ENCODE peak calls at places on chromosomes 11 and 22, in ten cellular contexts. Y, D, F, X, R, P, S, I, E and L are unnamed samples. For H3K36me3, the result is how much of the 10 kb centered on the place peaks cover.

GRCh38 chr22:45529966-45530575 is 27.4 kb downstream of the FBLN1 start:
- DNase-seq in X (no peak), R (no peak), I (no peak), D (peak), P (no peak), Y (peak), S (no peak), E (no peak), F (no peak), L (no peak)

GRCh38 chr22:47446821-47447810 is 684.7 kb downstream of the TBC1D22A start:
- DNase-seq in S (no peak), I (no peak), Y (no peak), R (peak), P (no peak), F (no peak), X (peak), D (no peak), E (no peak), L (no peak)

GRCh38 chr11:72737341-72737740 is 14.9 kb downstream of the ARAP1 start:
- DNase-seq in F (no peak), E (no peak), D (no peak), I (no peak), P (no peak), R (no peak), S (no peak), X (no peak), Y (no peak), L (no peak)

GRCh38 chr22:30605449-30606110 is 1.4 kb upstream of the TCN2 start:
- DNase-seq in Y (peak), D (peak), X (no peak), F (peak), S (peak), P (peak), E (peak), I (peak), R (peak), L (no peak)

GRCh38 chr11:94613120-94613519 is 46.0 kb downstream of the PIWIL4 start:
- DNase-seq in F (no peak), P (no peak), D (no peak), E (no peak), Y (no peak), S (no peak), X (no peak), I (no peak), R (no peak), L (no peak)

GRCh38 chr11:114137054-114137453 is 77.5 kb downstream of the ZBTB16 start:
- DNase-seq in I (no peak), F (no peak), P (no peak), X (no peak), R (no peak), Y (no peak), S (no peak), D (no peak), E (no peak), L (no peak)

GRCh38 chr11:17208257-17208999 is 642 bp upstream of the PIK3C2A start:
- DNase-seq in S (peak), I (no peak), P (peak), E (peak), F (peak), D (peak), R (peak), X (peak), Y (peak), L (peak)

GRCh38 chr11:92269021-92269420 is 44.4 kb downstream of the FAT3 start:
- DNase-seq in S (no peak), D (peak), F (peak), Y (peak), R (no peak), E (no peak), I (no peak), P (no peak), X (no peak), L (peak)

GRCh38 chr22:43001271-43002197 is 13.4 kb downstream of the PACSIN2 start:
- DNase-seq in S (peak), I (no peak), F (peak), P (no peak), Y (peak), E (no peak), X (peak), R (no peak), D (no peak), L (no peak)

GRCh38 chr11:133957926-133958325 is 1.2 kb upstream of the IGSF9B start:
- DNase-seq in D (no peak), F (no peak), X (no peak), Y (no peak), R (no peak), P (no peak), S (peak), I (no peak), E (peak), L (no peak)

GRCh38 chr22:50282361-50283144 is 12.4 kb upstream of the MAPK11 start:
- DNase-seq in E (peak), P (peak), D (peak), X (no peak), F (no peak), S (peak), R (peak), I (peak), Y (peak), L (no peak)
- H3K36me3 ChIP-seq in E (half or more), P (half or more), D (half or more), X (under half), F (under half), S (half or more), R (under half), I (under half), Y (half or more), L (half or more)

GRCh38 chr22:24088796-24089195 is 77.7 kb downstream of the CABIN1 start:
- DNase-seq in X (peak), D (peak), I (peak), E (no peak), Y (peak), F (no peak), S (no peak), R (no peak), P (no peak), L (no peak)

GRCh38 chr22:24086310-24086709 is 75.2 kb downstream of the CABIN1 start:
- DNase-seq in R (no peak), S (no peak), P (no peak), X (peak), F (no peak), Y (no peak), E (no peak), D (no peak), I (no peak), L (no peak)

GRCh38 chr22:24089951-24090350 is 78.8 kb downstream of the CABIN1 start:
- DNase-seq in P (no peak), F (no peak), S (no peak), R (no peak), E (no peak), I (no peak), D (no peak), Y (no peak), X (peak), L (no peak)

GRCh38 chr22:24090581-24090980 is 79.5 kb downstream of the CABIN1 start:
- DNase-seq in Y (no peak), E (no peak), X (peak), R (no peak), S (no peak), I (no peak), D (peak), P (no peak), F (no peak), L (no peak)

GRCh38 chr22:24087071-24087795 is 76.1 kb downstream of the CABIN1 start:
- DNase-seq in F (no peak), I (no peak), D (no peak), X (peak), Y (no peak), E (no peak), S (no peak), P (no peak), R (no peak), L (no peak)
- H3K36me3 ChIP-seq in F (under half), I (under half), D (under half), X (under half), Y (under half), E (half or more), S (half or more), P (under half), R (under half), L (half or more)

GRCh38 chr11:65438257-65439151 is 15.9 kb downstream of the NEAT1 start:
- DNase-seq in I (no peak), S (no peak), D (peak), F (peak), R (no peak), X (no peak), E (no peak), P (no peak), Y (peak), L (no peak)
- H3K36me3 ChIP-seq in I (under half), S (under half), D (half or more), F (under half), R (under half), X (under half), E (under half), P (under half), Y (under half), L (under half)

GRCh38 chr22:36299295-36299694 is 46.4 kb downstream of the APOL1 start:
- DNase-seq in D (no peak), X (no peak), S (no peak), I (no peak), R (no peak), P (no peak), F (no peak), E (no peak), Y (no peak), L (no peak)
- H3K36me3 ChIP-seq in D (half or more), X (half or more), S (half or more), I (half or more), R (half or more), P (half or more), F (half or more), E (half or more), Y (half or more), L (half or more)

DNA sequence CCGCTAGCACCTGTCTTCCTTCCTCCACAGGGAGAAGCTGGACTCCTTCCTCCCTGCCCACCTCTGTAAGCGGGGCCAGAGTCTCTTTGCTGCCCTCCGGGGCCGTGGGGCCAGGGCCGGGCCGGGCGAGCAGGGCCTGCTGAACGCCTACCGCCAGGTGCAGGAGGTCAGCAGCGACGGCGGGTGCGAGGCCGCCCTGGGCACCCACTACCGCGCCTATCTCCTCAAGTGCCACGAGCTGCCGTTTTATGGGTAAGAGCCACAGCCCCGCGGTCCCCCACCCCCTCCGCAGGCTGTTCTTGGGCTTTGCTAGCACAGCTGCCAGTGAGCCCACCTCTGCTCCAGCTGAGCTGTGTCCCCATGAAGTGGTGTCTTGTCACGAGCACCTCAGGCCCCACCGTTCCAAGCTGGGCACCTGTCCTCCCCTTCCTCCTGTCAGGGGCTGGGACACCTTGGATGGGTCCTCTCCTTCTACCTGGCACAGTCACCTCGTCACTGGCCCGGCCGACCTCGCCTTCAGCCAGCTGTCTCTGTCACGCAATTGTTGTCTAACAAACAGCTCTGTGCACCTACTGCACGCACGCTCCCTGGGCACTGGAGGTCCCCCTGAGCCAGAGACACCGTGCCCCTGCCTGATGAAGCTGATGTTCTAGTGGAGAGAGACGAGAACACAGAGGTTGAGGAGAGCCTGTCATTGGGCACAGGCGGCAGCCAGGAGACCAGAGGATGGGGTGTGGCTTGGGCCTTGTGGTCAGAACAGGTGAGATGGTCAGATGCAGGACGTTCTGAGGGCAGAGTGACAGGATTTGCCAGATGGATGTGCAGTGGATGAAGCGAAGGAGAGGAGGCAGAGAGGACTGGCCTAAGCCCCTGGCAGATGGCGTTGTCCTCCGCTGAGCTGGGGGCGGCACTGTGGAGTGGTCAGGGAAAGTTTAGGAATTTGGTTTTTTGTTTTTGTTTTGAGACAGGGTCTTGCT is 10.6 kb downstream of the FRMD8 start:
- DNase-seq in I (no peak), D (no peak), Y (no peak), E (no peak), F (no peak), R (no peak), P (no peak), S (no peak), X (no peak), L (no peak)
- H3K36me3 ChIP-seq in I (under half), D (half or more), Y (under half), E (half or more), F (under half), R (under half), P (under half), S (under half), X (under half), L (half or more)

GRCh38 chr11:62146476-62147200 is 22.8 kb downstream of the INCENP start:
- DNase-seq in D (no peak), F (no peak), X (peak), R (no peak), E (no peak), I (no peak), Y (no peak), P (no peak), S (no peak), L (no peak)

GRCh38 chr11:62149986-62150886 is 26.4 kb downstream of the INCENP start:
- DNase-seq in Y (no peak), D (no peak), F (no peak), S (peak), E (no peak), I (no peak), P (no peak), R (peak), X (peak), L (no peak)

GRCh38 chr11:62145261-62145871 is 21.6 kb downstream of the INCENP start:
- DNase-seq in E (no peak), P (no peak), D (no peak), F (no peak), R (peak), I (no peak), Y (no peak), X (peak), S (no peak), L (no peak)

GRCh38 chr11:62148271-62148980 is 24.6 kb downstream of the INCENP start:
- DNase-seq in R (no peak), D (no peak), I (no peak), Y (no peak), E (no peak), S (no peak), X (peak), P (no peak), F (no peak), L (no peak)

DNA sequence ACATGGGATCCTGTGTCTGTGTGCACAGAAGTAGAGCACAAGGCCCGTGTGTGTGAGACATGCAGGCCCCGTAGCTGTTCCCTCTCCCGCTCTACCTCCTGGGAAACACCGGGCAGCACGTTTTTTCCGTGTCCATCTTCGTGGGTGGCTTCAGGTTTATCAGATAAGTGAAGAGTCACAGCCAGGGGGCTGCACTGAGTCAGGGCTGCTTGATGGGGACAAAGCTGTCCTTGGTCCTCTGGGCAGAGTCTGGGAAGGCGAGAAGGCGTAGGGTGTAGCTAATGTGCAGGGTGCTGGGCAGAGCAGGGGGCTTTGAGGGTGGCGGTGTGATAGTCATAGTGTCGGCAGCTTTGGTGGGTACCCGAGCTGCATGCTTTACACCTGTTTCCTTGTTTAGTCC is 23.7 kb downstream of the INCENP start:
- DNase-seq in S (no peak), I (no peak), P (no peak), D (no peak), E (no peak), Y (no peak), X (peak), F (no peak), R (no peak), L (no peak)
- H3K36me3 ChIP-seq in S (under half), I (half or more), P (half or more), D (half or more), E (half or more), Y (under half), X (under half), F (under half), R (under half), L (half or more)

DNA sequence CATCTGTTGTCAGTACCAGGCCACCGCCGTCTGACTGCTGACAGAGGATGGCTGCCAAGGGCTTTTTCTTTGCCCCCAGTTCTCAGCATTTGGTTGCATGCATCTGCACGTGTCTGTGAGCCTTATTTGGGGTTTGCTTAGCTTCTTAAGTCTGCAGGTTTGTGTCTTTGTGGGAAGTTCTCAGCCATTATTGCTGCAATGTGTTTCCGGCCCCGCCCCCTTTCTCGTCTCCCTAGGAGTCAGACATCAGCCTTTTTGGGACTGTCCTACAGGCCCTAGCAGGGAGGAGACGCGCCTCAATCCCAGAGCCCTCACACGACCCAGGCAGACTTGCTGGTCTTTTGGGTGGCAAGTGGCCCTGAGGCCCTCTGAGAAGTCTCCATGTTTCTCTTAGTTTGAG is 8.0 kb downstream of the MOB2 start:
- DNase-seq in Y (no peak), E (no peak), D (no peak), P (no peak), R (no peak), F (no peak), S (no peak), I (peak), X (peak), L (no peak)
- H3K36me3 ChIP-seq in Y (under half), E (half or more), D (under half), P (under half), R (under half), F (under half), S (under half), I (under half), X (under half), L (under half)

DNA sequence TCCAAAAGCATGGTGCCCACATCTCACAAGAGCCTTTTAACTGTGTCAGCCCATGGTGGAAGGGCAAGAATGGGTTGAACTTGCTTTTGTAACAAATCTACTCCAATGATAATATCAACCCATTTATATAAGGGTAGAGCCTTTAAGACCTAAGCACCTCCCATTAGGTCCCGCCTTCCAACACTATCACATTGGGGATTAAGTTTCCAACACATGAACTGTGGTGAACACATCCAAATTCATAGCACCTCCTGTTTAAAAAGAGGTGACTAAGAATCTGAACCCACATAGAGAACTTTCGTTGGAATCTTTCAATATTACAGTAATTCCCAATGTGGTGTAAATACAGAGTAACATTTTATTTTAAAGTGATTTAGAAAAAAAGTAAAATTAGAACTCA is 9.2 kb upstream of the CNTF start:
- DNase-seq in R (no peak), I (no peak), P (no peak), D (no peak), X (no peak), Y (no peak), E (no peak), S (no peak), F (no peak), L (no peak)
- H3K36me3 ChIP-seq in R (under half), I (under half), P (half or more), D (under half), X (under half), Y (under half), E (under half), S (half or more), F (under half), L (half or more)